ENCODE peak calls at places on chromosomes 6 and 20, in five cellular contexts. H is A549, R is coronary artery, T is PC-3, W is right atrium auricular region. G is an unnamed sample.

GRCh38 chr20:60921021-60921622 is 330.9 kb upstream of the CDH4 start:
- DNase-seq in R (no peak), H (peak; percentile 5), W (no peak), T (no peak), G (peak; percentile 21)

GRCh38 chr20:51712501-51713212 is 55.5 kb downstream of the ATP9A start:
- DNase-seq in R (no peak), W (no peak), T (peak; percentile 75), H (peak; percentile 49), G (peak; percentile 36)

GRCh38 chr6:69138173-69138572 is 503.1 kb downstream of the ADGRB3 start:
- DNase-seq in R (no peak), W (no peak), H (no peak), T (no peak), G (no peak)

GRCh38 chr20:13342469-13343242 is 121.6 kb downstream of the ISM1 start:
- DNase-seq in H (no peak), R (no peak), T (no peak), W (no peak), G (peak; percentile 75)

GRCh38 chr6:44219053-44219814 is 2.5 kb downstream of the MYMX start:
- DNase-seq in H (peak; percentile 40), T (peak; percentile 72), W (peak; percentile 86), R (peak; percentile 92), G (peak; percentile 27)

GRCh38 chr6:107179004-107179403 is 63.7 kb upstream of the BEND3 start:
- DNase-seq in R (no peak), T (peak; percentile 20), W (no peak), H (no peak), G (no peak)

GRCh38 chr6:125974214-125974866 is 12.0 kb upstream of the TRMT11 start:
- DNase-seq in R (no peak), W (no peak), T (peak; percentile 61), H (peak; percentile 19), G (peak; percentile 70)

GRCh38 chr6:21022343-21023107 is 488.3 kb downstream of the CDKAL1 start:
- DNase-seq in R (no peak), W (no peak), T (peak; percentile 97), H (no peak), G (no peak)

GRCh38 chr6:30265166-30265565 is 52.0 kb upstream of the TRIM26 start:
- DNase-seq in R (no peak), H (no peak), T (no peak), W (no peak), G (peak; percentile 29)

GRCh38 chr6:1372690-1373089 is 16.7 kb upstream of the FOXF2 start:
- DNase-seq in H (no peak), T (no peak), W (no peak), R (no peak), G (peak; percentile 38)

GRCh38 chr6:127914240-127914639 is 13.4 kb upstream of the THEMIS start:
- DNase-seq in W (no peak), H (no peak), T (peak; percentile 26), R (no peak), G (no peak)

GRCh38 chr6:5300206-5300764 is 39.0 kb downstream of the FARS2 start:
- DNase-seq in R (no peak), H (no peak), T (no peak), W (no peak), G (no peak)

GRCh38 chr20:40938020-40938419 is 90.6 kb upstream of the TOP1 start:
- DNase-seq in H (no peak), T (no peak), R (no peak), W (no peak), G (no peak)

GRCh38 chr6:84618046-84618752 is 146.2 kb downstream of the TBX18 start:
- DNase-seq in R (no peak), W (no peak), T (peak; percentile 81), H (no peak), G (peak; percentile 87)

GRCh38 chr20:21517566-21518277 is 3.9 kb upstream of the NKX2-2 start:
- DNase-seq in R (no peak), W (no peak), T (no peak), H (no peak), G (no peak)

GRCh38 chr6:31767096-31767645 is 4.7 kb downstream of the SAPCD1 start:
- DNase-seq in R (no peak), H (no peak), W (no peak), T (no peak), G (no peak)

GRCh38 chr6:57313009-57313408 is 4.4 kb upstream of the PRIM2 start:
- DNase-seq in R (no peak), W (no peak), H (no peak), T (no peak), G (no peak)

GRCh38 chr6:125658759-125659431 is 90.5 kb upstream of the HEY2 start:
- DNase-seq in W (no peak), R (no peak), T (no peak), H (no peak), G (peak; percentile 61)

GRCh38 chr6:32852018-32852843 is 1.3 kb downstream of the TAP1 start:
- DNase-seq in T (peak; percentile 11), W (peak; percentile 68), R (no peak), H (no peak), G (peak; percentile 22)

GRCh38 chr6:33604941-33605854 is 15.9 kb upstream of the ITPR3 start:
- DNase-seq in H (no peak), W (no peak), R (no peak), T (no peak), G (peak; percentile 35)

GRCh38 chr6:11778648-11779307 is at the start of gene ADTRP:
- DNase-seq in W (peak; percentile 75), R (no peak), T (no peak), H (no peak), G (no peak)

GRCh38 chr6:92790381-92790780 is 629.0 kb downstream of the EPHA7 start:
- DNase-seq in H (no peak), W (no peak), T (no peak), R (no peak), G (no peak)

GRCh38 chr20:49584418-49585382 is 16.8 kb upstream of the PTGIS start:
- DNase-seq in T (peak; percentile 30), H (no peak), W (no peak), R (peak; percentile 72), G (no peak)

GRCh38 chr20:49582413-49583334 is 14.7 kb upstream of the PTGIS start:
- DNase-seq in T (no peak), W (no peak), R (no peak), H (no peak), G (no peak)

GRCh38 chr20:49585585-49586245 is 17.8 kb upstream of the PTGIS start:
- DNase-seq in R (no peak), W (no peak), H (no peak), T (no peak), G (no peak)

GRCh38 chr20:49583343-49583668 is 15.4 kb upstream of the PTGIS start:
- DNase-seq in W (no peak), T (no peak), R (no peak), H (no peak), G (no peak)

DNA sequence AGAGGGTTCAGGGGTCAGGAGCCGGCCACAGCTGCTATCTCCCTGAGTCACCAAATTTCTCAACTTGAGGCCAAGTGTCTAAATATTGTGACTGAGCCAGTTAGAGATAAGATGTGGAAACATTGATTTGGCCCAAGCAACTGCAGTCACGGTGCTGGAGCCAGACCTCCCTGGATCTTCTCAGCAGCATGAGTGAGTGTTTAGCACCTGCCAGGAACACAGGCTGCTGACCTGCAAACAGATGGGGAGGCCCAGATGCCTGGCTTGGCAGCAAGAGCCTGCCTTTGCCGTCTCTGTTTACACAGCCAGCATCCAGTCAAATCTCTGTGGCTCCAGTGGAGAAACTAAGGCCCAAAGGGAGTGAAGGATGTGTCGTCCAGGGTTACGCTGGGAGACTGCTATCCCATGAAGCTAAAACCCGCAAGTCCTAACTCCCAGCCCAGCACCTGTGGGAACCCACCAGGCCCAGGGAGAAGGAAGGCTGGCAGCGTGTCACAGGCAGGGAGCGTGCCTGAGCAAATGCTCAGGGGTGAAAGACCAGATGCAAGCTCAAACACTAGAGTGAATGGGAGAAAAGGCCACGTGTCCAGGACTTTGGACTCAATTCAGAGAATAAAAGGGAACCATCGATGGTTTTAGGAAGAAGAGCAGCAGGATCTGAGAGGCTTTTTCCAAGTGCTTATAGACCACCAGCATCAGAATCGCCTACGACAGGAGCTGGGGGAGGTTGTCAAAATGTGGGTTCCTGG is 15.9 kb upstream of the PTGIS start:
- DNase-seq in W (peak; percentile 95), R (peak; percentile 93), H (peak; percentile 82), T (peak; percentile 56), G (peak; percentile 87)
- TF ChIP-seq CTCF in W (no peak), R (no peak), H (no peak), T (no peak), G (no peak)

DNA sequence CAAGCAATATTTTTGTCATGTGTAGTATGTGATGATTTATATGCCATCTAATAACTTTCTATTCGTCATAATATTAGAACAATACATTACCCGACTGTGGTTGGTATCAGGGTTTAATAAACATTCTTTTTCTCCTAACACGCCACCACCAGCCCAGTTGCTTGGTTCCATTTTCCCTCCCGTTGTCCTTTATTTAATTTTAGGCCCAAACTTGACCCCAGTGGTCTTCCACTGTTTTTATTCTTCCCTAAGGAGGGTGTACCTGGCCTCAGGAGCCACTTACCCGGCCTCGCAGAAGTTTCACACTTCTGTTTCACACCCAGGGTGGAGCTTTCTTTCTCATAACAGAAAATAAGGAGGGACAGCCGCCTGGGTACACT is 33.1 kb upstream of the PIM1 start:
- DNase-seq in H (no peak), W (no peak), T (no peak), R (no peak), G (no peak)
- H3K4me3 ChIP-seq in H (peak overlapping the region; percentile 32), W (no peak overlapping the region), T (peak overlapping the region; percentile 9), R (no peak overlapping the region), G (no peak overlapping the region)

DNA sequence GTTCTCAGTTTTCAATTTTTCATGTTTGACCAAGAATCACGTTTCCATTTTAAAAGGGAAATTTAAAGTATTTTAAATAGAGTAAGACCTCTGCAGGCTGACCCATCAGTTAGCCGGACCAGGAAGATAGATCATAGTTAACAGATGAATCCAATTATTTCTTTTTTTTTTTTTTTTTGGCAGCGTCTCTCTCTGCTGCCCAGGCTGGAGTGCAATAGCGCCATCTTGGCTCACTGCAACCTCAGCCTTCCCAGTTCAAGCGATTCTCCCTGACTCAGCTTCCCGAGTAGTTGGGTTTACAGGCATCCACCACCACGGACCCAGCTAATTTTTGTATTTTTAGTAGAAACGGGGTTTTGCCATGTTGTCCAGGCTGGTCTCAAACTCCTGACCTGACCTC is 256.7 kb upstream of the CNR1 start:
- DNase-seq in R (no peak), T (peak; percentile 7), W (no peak), H (no peak), G (no peak)
- TF ChIP-seq CTCF in R (no peak), T (peak; percentile 27), W (no peak), H (no peak), G (peak; percentile 15)

DNA sequence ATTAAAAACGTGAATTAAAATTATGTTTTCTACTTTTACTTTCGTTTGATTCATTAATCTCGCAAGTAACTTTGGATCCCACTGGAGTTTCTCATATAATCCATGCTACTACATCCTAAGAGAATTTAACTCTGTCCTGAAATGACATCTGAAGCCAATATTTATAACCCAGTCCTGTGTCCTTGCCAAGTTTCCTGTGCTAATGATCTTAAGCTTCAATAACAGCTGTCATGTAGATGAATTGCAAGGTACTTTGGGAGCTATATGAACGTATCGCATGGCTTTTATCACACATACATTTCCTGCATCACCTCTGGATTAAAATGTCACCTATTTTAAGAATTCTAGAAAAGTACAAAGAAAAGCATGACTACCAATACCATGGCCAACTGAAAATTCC is 833.8 kb upstream of the CITED2 start:
- DNase-seq in R (no peak), W (no peak), T (no peak), H (no peak), G (no peak)
- H3K4me3 ChIP-seq in R (peak overlapping the region; percentile 20), W (no peak overlapping the region), T (no peak overlapping the region), H (no peak overlapping the region), G (no peak overlapping the region)

GRCh38 chr20:36399147-36399968 is 93.2 kb downstream of the DLGAP4 start:
- DNase-seq in W (no peak), T (peak; percentile 78), R (no peak), H (peak; percentile 73), G (peak; percentile 16)
- TF ChIP-seq CTCF in W (peak; percentile 26), T (peak; percentile 77), R (no peak), H (peak; percentile 38), G (peak; percentile 29)

GRCh38 chr6:89483111-89483720 is 50.3 kb downstream of the ANKRD6 start:
- DNase-seq in H (no peak), W (peak; percentile 61), T (no peak), R (no peak), G (peak; percentile 6)
- H3K4me3 ChIP-seq in H (no peak overlapping the region), W (no peak overlapping the region), T (no peak overlapping the region), R (peak overlapping the region; percentile 42), G (no peak overlapping the region)